ENCODE peak calls at places on chromosomes 3 and 15, in six cellular contexts. B is PC-3, Q is hepatocyte, O is SK-N-SH, H is neural progenitor cell, V is HCT116. D is an unnamed sample. For H3K9me3, the result is how much of the 10 kb centered on the place peaks cover.

GRCh38 chr3:124033360-124034015 is 41.6 kb upstream of the ROPN1 start:
- DNase-seq in O (no peak), Q (peak), V (no peak), H (peak), B (peak), D (peak)

GRCh38 chr3:23421811-23422510 is 218.8 kb downstream of the UBE2E2 start:
- DNase-seq in Q (no peak), B (no peak), O (no peak), V (no peak), H (no peak), D (peak)

GRCh38 chr3:43627360-43627759 is 5.5 kb upstream of the ANO10 start:
- DNase-seq in O (no peak), V (no peak), Q (no peak), H (no peak), B (no peak), D (no peak)

GRCh38 chr3:161854232-161854771 is 357.7 kb downstream of the OTOL1 start:
- DNase-seq in H (peak), O (peak), Q (peak), B (peak), V (peak), D (peak)

GRCh38 chr3:172675371-172676193 is 35.3 kb downstream of the NCEH1 start:
- DNase-seq in Q (peak), V (peak), B (peak), O (peak), H (peak), D (peak)

GRCh38 chr3:118501152-118501551 is 533.5 kb downstream of the IGSF11 start:
- DNase-seq in B (peak), Q (peak), V (peak), O (peak), H (peak), D (no peak)

GRCh38 chr3:49802719-49803463 is at the start of gene INKA1:
- DNase-seq in O (peak), Q (peak), B (peak), V (peak), H (peak), D (peak)

GRCh38 chr15:23436421-23436820 is 10.6 kb downstream of the GOLGA6L2 start:
- DNase-seq in O (no peak), V (no peak), H (no peak), Q (no peak), B (no peak), D (no peak)

GRCh38 chr3:141052570-141053069 is 1.5 kb downstream of the SPSB4 start:
- DNase-seq in V (no peak), O (peak), Q (no peak), B (no peak), H (peak), D (no peak)

GRCh38 chr3:5520237-5520636 is 332.7 kb downstream of the EDEM1 start:
- DNase-seq in O (no peak), B (peak), Q (no peak), V (peak), H (no peak), D (no peak)

GRCh38 chr3:123843668-123844067 is 40.5 kb downstream of the MYLK start:
- DNase-seq in B (no peak), O (no peak), H (peak), Q (no peak), V (no peak), D (peak)

GRCh38 chr15:67133738-67134576 is 68.6 kb downstream of the SMAD3 start:
- DNase-seq in Q (no peak), O (no peak), V (no peak), H (peak), B (no peak), D (peak)

GRCh38 chr15:47737424-47737823 is 20.1 kb downstream of the SEMA6D start:
- DNase-seq in Q (no peak), H (no peak), O (no peak), B (no peak), V (no peak), D (peak)

GRCh38 chr3:192772495-192772894 is 45.2 kb upstream of the FGF12 start:
- DNase-seq in O (peak), B (peak), V (peak), Q (peak), H (peak), D (peak)

GRCh38 chr3:43503067-43503728 is 118.6 kb downstream of the ANO10 start:
- DNase-seq in B (peak), O (peak), H (peak), V (peak), Q (peak), D (peak)

GRCh38 chr3:148078659-148079058 is 619.0 kb upstream of the AGTR1 start:
- DNase-seq in V (no peak), B (no peak), Q (no peak), O (no peak), H (no peak), D (peak)

GRCh38 chr15:68379058-68379758 is 52.8 kb downstream of the ITGA11 start:
- DNase-seq in B (no peak), V (no peak), Q (no peak), O (no peak), H (no peak), D (no peak)

GRCh38 chr15:51533672-51534398 is 88.7 kb downstream of the DMXL2 start:
- DNase-seq in O (no peak), Q (no peak), H (no peak), V (no peak), B (peak), D (no peak)

GRCh38 chr15:78389356-78389755 is 48.7 kb upstream of the IREB2 start:
- DNase-seq in Q (peak), H (no peak), V (no peak), B (no peak), O (no peak), D (peak)

GRCh38 chr15:64749167-64749566 is 26.2 kb downstream of the RBPMS2 start:
- DNase-seq in H (no peak), V (no peak), Q (peak), O (no peak), B (peak), D (peak)

GRCh38 chr3:141229132-141229531 is 2.5 kb upstream of the PXYLP1 start:
- DNase-seq in V (no peak), B (no peak), H (no peak), O (peak), Q (no peak), D (no peak)

GRCh38 chr3:3665546-3665945 is 133.7 kb upstream of the LRRN1 start:
- DNase-seq in H (no peak), O (no peak), Q (no peak), V (no peak), B (no peak), D (no peak)

GRCh38 chr3:128084675-128085021 is 32.4 kb downstream of the SEC61A1 start:
- DNase-seq in V (no peak), B (no peak), Q (no peak), H (no peak), O (no peak), D (no peak)

GRCh38 chr3:128081846-128082245 is 29.6 kb downstream of the SEC61A1 start:
- DNase-seq in V (no peak), Q (no peak), O (no peak), B (peak), H (no peak), D (peak)

GRCh38 chr3:128082545-128082944 is 30.3 kb downstream of the SEC61A1 start:
- DNase-seq in H (no peak), B (no peak), V (no peak), O (no peak), Q (no peak), D (no peak)

GRCh38 chr3:128083980-128084674 is 31.9 kb downstream of the SEC61A1 start:
- DNase-seq in Q (no peak), V (no peak), O (no peak), B (no peak), H (no peak), D (no peak)

DNA sequence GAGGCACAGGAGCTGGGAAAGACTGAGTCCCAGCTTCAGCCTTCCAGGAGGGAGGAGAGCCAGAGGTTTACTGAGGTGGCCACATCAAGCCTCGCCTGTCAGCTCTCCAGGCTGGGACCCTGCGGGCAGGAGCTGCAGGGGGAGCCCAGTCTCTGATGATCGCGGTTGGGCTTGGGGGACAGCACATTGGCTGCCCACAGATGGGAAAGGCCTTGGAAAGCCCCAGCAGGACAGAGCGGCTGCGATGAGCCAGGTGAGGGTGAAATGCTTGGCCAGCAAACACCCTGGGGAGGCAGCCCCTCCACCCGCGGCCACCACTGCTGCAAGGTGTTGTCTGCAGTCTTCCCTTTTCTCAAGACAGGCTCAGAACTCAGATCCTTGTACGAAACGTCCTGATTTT is 31.2 kb downstream of the SEC61A1 start:
- DNase-seq in O (no peak), B (no peak), Q (no peak), V (no peak), H (peak), D (no peak)
- H3K9me3 ChIP-seq in O (under half), B (under half), Q (under half), V (under half), H (under half), D (under half)

GRCh38 chr3:167862104-167862785 is 126.7 kb downstream of the SERPINI1 start:
- DNase-seq in Q (no peak), B (peak), H (no peak), O (no peak), V (no peak), D (no peak)
- H3K4me3 ChIP-seq in Q (no peak), B (peak), H (no peak), O (no peak), V (no peak), D (no peak)

GRCh38 chr3:101675709-101676218 is 1.2 kb downstream of the ZBTB11 start:
- DNase-seq in B (peak), Q (peak), O (peak), H (no peak), V (no peak), D (no peak)
- TF ChIP-seq EZH2phosphoT487 in B (no peak), Q (no peak), O (no peak), H (no peak), V (no peak), D (no peak)

DNA sequence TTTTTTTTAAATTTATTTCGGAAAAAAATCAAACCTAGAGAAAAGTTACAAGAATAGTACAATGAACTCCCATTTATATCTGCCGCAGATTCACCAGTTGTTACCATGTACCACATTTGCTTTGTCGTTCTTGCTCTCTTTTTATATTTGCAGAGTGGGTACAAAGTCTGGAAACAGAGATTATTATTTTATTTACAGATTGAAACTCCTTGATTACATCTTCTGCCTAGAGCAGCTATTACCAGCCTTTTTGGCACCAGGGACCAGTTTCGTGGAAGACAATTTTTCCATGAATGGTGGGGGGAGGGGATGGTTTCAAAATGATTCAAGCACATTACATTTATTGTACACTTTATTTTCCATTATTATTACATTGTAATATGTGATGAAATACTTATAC is 8.3 kb downstream of the MEF2A start:
- DNase-seq in H (no peak), V (no peak), O (no peak), B (no peak), Q (no peak), D (no peak)
- H3K9me3 ChIP-seq in H (under half), V (under half), O (under half), B (under half), Q (under half), D (under half)

DNA sequence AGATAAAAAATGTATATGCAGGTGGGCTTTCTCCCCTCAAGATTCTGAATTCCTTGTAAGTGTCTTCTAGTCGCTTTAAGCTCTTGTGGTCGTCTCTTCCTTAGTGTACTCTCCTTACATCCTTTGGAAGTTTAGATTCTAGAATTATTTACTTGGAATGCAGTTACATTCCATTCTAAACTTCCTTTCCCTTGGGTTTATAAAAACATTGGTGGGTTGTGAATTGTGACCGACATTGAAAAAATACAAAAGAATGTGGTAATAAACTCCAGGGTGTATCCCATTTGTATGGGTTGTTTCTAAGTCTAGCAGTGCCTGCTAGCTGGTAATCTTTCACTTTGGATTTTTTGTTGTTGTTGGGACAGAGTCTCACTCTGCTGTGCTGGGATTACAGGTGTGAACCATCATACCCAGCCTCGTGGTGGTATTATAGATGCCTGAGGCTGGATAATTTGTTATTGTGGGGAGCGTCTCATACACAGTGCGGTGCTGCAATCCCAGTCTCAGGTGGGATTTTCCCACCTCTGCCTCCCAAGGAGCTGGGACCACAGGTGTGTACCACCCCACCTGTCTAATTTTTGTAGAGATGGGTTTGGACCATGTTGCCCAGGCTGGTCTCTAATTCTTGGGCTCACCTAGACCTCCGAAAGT is 9.1 kb downstream of the CHD2 start:
- DNase-seq in B (no peak), H (no peak), V (no peak), Q (no peak), O (no peak), D (peak)
- H3K4me3 ChIP-seq in B (no peak), H (no peak), V (no peak), Q (no peak), O (no peak), D (peak)

DNA sequence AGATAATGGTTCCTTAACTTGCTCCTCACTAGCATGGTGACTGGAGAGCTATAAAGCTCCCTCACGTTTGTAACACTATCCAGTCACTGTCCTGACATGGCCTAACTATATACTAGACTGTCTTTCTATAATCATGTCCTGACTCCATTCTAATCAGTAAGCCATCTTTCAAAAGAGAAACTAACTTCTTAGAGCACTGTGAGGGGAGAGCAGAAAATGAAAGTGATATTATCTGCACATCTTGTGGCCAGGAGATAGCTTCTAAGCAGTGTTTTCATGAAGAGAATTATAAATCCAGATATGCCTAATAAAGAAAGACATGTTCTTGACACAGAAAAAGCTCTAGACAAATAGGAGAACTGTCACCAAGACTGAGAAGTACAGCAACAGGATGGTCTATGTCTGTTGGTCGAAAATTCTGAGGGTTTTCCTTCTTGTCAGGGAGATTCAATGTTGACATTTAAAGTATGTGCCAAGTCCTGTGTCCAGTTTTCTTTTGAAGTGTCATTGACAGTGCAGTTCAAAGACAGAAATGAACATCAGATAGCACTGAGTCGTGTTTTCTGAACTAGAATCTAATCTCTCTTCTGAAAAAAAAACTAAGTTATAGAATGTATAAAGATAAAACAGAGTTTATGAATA is 230.6 kb upstream of the PEX5L start:
- DNase-seq in V (no peak), B (no peak), H (no peak), O (no peak), Q (no peak), D (no peak)
- TF ChIP-seq EZH2phosphoT487 in V (no peak), B (no peak), H (no peak), O (no peak), Q (no peak), D (no peak)

GRCh38 chr15:20348900-20349773 is 192.5 kb downstream of the GOLGA6L6 start:
- DNase-seq in V (no peak), B (no peak), Q (peak), H (no peak), O (no peak), D (no peak)
- H3K9me3 ChIP-seq in V (half or more), B (under half), Q (half or more), H (half or more), O (under half), D (under half)

GRCh38 chr3:183533410-183534132 is 21.9 kb downstream of the KLHL6 start:
- DNase-seq in B (no peak), V (no peak), H (no peak), Q (peak), O (no peak), D (no peak)
- H3K4me3 ChIP-seq in B (no peak), V (no peak), H (no peak), Q (no peak), O (no peak), D (no peak)

DNA sequence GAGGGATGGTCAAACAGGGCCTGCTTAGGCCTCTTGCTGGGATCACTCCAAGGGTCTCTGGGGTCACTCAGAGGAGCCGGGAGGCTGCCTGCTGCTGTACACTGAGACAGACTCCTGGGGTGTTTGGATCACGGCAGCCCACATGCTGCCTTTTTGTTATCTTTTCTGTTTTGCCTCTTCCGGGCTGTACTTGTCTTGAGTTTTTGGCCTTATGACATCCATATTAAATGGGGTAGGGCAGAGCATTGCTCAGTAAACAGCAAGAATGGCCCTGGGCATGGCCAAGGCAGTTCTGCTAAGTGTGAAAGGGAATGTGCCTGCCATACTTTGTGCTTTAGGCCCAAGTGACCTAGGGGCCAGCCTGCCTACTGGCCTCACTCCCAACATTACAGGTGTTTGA is 771 bp upstream of the ENTPD3 start:
- DNase-seq in H (no peak), V (no peak), Q (no peak), O (no peak), B (no peak), D (no peak)
- TF ChIP-seq EZH2phosphoT487 in H (no peak), V (no peak), Q (no peak), O (no peak), B (no peak), D (no peak)

GRCh38 chr15:20341901-20342605 is 199.5 kb downstream of the GOLGA6L6 start:
- DNase-seq in H (peak), V (no peak), B (peak), Q (peak), O (no peak), D (no peak)
- H3K9me3 ChIP-seq in H (under half), V (under half), B (half or more), Q (half or more), O (under half), D (under half)